ENCODE peak calls at places on chromosome 16, in four cellular contexts. One of them, this sample, is unnamed.
A peak's percentile ranks its signal among the peaks of the same experiment; 100 is the strongest.

GRCh38 chr16:11412175-11412904 is 67.1 kb downstream of the RMI2 start:
- DNase-seq in K562: no peak
- DNase-seq in HepG2: no peak
- DNase-seq in GM12878: no peak
- DNase-seq in this sample: no peak

GRCh38 chr16:17343028-17343427 is 127.7 kb downstream of the XYLT1 start:
- DNase-seq in GM12878: peak; percentile 63
- DNase-seq in K562: no peak
- DNase-seq in HepG2: no peak
- DNase-seq in this sample: no peak

GRCh38 chr16:69567031-69567680 is 1.4 kb downstream of the NFAT5 start:
- DNase-seq in K562: peak; percentile 27
- DNase-seq in GM12878: no peak
- DNase-seq in HepG2: peak; percentile 55
- DNase-seq in this sample: no peak

GRCh38 chr16:1188781-1189189 is 35.9 kb downstream of the CACNA1H start:
- DNase-seq in K562: peak; percentile 76
- DNase-seq in GM12878: no peak
- DNase-seq in HepG2: no peak
- DNase-seq in this sample: peak; percentile 79

GRCh38 chr16:18958621-18959578 is 24.8 kb upstream of the TMC7 start:
- DNase-seq in HepG2: peak; percentile 35
- DNase-seq in K562: no peak
- DNase-seq in GM12878: no peak
- DNase-seq in this sample: no peak

GRCh38 chr16:54342966-54343365 is 56.4 kb upstream of the IRX3 start:
- DNase-seq in HepG2: no peak
- DNase-seq in K562: no peak
- DNase-seq in GM12878: no peak
- DNase-seq in this sample: no peak

GRCh38 chr16:71883849-71884638 is at the start of gene ZNF821:
- DNase-seq in HepG2: peak; percentile 66
- DNase-seq in K562: peak; percentile 95
- DNase-seq in GM12878: no peak
- DNase-seq in this sample: peak; percentile 93

GRCh38 chr16:49661465-49662187 is 194.3 kb downstream of the ZNF423 start:
- DNase-seq in K562: no peak
- DNase-seq in GM12878: no peak
- DNase-seq in HepG2: no peak
- DNase-seq in this sample: no peak

GRCh38 chr16:51880776-51881175 is 666.2 kb downstream of the TOX3 start:
- DNase-seq in HepG2: no peak
- DNase-seq in GM12878: no peak
- DNase-seq in K562: no peak
- DNase-seq in this sample: no peak

GRCh38 chr16:84571506-84571905 is 46.4 kb downstream of the COTL1 start:
- DNase-seq in HepG2: no peak
- DNase-seq in K562: no peak
- DNase-seq in GM12878: no peak
- DNase-seq in this sample: no peak

GRCh38 chr16:85396879-85397871 is 215.9 kb upstream of the GSE1 start:
- DNase-seq in K562: peak; percentile 70
- DNase-seq in HepG2: peak; percentile 49
- DNase-seq in GM12878: no peak
- DNase-seq in this sample: peak; percentile 32

GRCh38 chr16:2484898-2485508 is 10.1 kb downstream of the TBC1D24 start:
- DNase-seq in GM12878: no peak
- DNase-seq in HepG2: peak; percentile 95
- DNase-seq in K562: peak; percentile 69
- DNase-seq in this sample: no peak

GRCh38 chr16:56357765-56358322 is 67.5 kb downstream of the AMFR start:
- DNase-seq in K562: no peak
- DNase-seq in GM12878: no peak
- DNase-seq in HepG2: peak; percentile 73
- DNase-seq in this sample: peak; percentile 55

GRCh38 chr16:53068423-53068833 is 13.6 kb downstream of the CHD9 start:
- DNase-seq in K562: no peak
- DNase-seq in HepG2: no peak
- DNase-seq in GM12878: no peak
- DNase-seq in this sample: no peak

GRCh38 chr16:14202697-14203096 is 131.6 kb downstream of the MRTFB start:
- DNase-seq in HepG2: peak; percentile 54
- DNase-seq in GM12878: no peak
- DNase-seq in K562: no peak
- DNase-seq in this sample: no peak

GRCh38 chr16:73956592-73957495 is 339.8 kb upstream of the PSMD7 start:
- DNase-seq in GM12878: peak; percentile 2
- DNase-seq in HepG2: peak; percentile 50
- DNase-seq in K562: peak; percentile 48
- DNase-seq in this sample: peak; percentile 73

GRCh38 chr16:59849716-59850115 is 1115.6 kb upstream of the GOT2 start:
- DNase-seq in HepG2: no peak
- DNase-seq in K562: no peak
- DNase-seq in GM12878: no peak
- DNase-seq in this sample: peak; percentile 21

GRCh38 chr16:667780-668518 is at the start of gene RHOT2:
- DNase-seq in K562: peak; percentile 87
- DNase-seq in HepG2: peak; percentile 77
- DNase-seq in GM12878: peak; percentile 48
- DNase-seq in this sample: peak; percentile 93

GRCh38 chr16:19410435-19411153 is 7.1 kb upstream of the TMC5 start:
- DNase-seq in K562: no peak
- DNase-seq in HepG2: no peak
- DNase-seq in GM12878: no peak
- DNase-seq in this sample: peak; percentile 80

GRCh38 chr16:3051489-3051888 is 5.1 kb downstream of the MMP25 start:
- DNase-seq in HepG2: no peak
- DNase-seq in K562: no peak
- DNase-seq in GM12878: no peak
- DNase-seq in this sample: no peak

DNA sequence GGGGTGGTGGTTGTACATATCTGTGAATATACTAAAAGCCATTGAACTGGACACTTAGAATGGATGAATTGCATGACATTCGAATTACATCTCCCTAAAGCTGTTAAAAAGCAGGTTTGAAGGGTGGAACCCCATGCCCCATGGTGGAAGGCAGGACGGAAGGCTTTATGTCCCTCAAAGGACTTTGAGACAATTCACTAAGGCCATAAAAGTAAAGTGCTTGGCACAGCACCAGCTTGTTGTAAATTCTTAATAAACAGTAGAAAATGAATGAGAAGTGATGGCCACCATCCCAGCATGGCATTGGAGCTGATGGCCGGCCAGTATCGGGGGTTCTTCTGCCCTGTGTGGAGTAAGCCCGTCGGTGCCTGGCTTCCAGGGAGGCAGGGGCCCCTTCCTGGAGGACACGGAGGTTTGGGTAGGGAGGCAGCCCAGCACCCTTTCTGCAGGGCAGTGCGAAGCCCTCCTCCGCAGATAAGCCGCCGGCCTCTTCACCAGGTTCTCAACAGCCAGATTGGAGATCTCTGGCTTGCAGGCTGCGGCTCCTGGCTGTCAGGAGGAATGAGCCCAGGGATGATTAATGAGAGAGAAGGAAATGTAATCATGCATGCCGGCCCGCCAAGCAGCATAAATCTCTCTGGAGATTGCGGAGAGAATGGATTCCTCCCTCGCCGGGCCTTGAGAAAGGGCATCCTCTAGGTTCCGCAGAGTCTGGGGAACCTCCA is 346.9 kb downstream of the FOXL1 start:
- DNase-seq in HepG2: no peak
- DNase-seq in GM12878: no peak
- DNase-seq in K562: peak; percentile 46
- DNase-seq in this sample: no peak
- TF ChIP-seq ETV6 in HepG2: no peak
- TF ChIP-seq ETV6 in GM12878: no peak
- TF ChIP-seq ETV6 in K562: no peak
- TF ChIP-seq ETV6 in this sample: no peak

GRCh38 chr16:27301236-27301861 is 12.4 kb upstream of the IL4R start:
- DNase-seq in K562: no peak
- DNase-seq in HepG2: no peak
- DNase-seq in GM12878: no peak
- DNase-seq in this sample: no peak
- TF ChIP-seq MAX in K562: no peak
- TF ChIP-seq MAX in HepG2: no peak
- TF ChIP-seq MAX in GM12878: no peak
- TF ChIP-seq MAX in this sample: no peak

DNA sequence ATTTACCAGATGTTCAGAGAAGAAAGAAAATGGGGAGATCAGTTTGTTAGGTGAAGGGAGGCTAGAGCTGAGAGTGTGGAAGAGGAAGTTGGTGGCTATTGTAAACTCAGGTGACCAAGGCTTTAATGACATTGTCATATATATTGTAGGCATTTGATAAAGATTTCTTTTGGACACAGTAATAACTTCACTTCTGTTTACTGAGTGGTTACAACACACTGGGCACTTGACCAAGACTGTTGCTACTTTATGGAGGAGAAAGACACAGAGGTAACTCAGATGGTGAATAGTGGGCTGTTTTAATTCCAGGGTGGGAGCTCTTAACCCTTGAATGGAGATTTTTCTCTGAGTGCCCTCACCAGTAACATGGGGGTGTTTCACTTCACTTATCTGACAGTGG is 46.0 kb downstream of the TNRC6A start:
- DNase-seq in GM12878: no peak
- DNase-seq in K562: no peak
- DNase-seq in HepG2: no peak
- DNase-seq in this sample: no peak
- TF ChIP-seq ETV6 in GM12878: no peak
- TF ChIP-seq ETV6 in K562: no peak
- TF ChIP-seq ETV6 in HepG2: no peak
- TF ChIP-seq ETV6 in this sample: no peak

GRCh38 chr16:64211306-64211705 is 910.6 kb downstream of the CDH11 start:
- DNase-seq in HepG2: no peak
- DNase-seq in GM12878: no peak
- DNase-seq in K562: no peak
- DNase-seq in this sample: no peak
- TF ChIP-seq MAX in HepG2: no peak
- TF ChIP-seq MAX in GM12878: no peak
- TF ChIP-seq MAX in K562: no peak
- TF ChIP-seq MAX in this sample: no peak

GRCh38 chr16:57514371-57514770 is 22.0 kb downstream of the CCDC102A start:
- DNase-seq in HepG2: no peak
- DNase-seq in K562: no peak
- DNase-seq in GM12878: no peak
- DNase-seq in this sample: no peak
- TF ChIP-seq ETV6 in HepG2: no peak
- TF ChIP-seq ETV6 in K562: no peak
- TF ChIP-seq ETV6 in GM12878: no peak
- TF ChIP-seq ETV6 in this sample: no peak